ENCODE peak calls at places on chromosome 16, in seven cellular contexts. S, G, F, D, O, I and A are unnamed samples.

GRCh38 chr16:51035711-51036110 is 115.4 kb downstream of the SALL1 start:
- DNase-seq in S (no peak), G (no peak), F (no peak), D (peak), O (no peak), I (no peak), A (no peak)

GRCh38 chr16:22645868-22646267 is 135.2 kb downstream of the NPIPB5 start:
- DNase-seq in S (no peak), G (no peak), F (no peak), D (no peak), O (no peak), I (no peak), A (no peak)

GRCh38 chr16:85429776-85430522 is 183.2 kb upstream of the GSE1 start:
- DNase-seq in S (no peak), G (no peak), F (no peak), D (no peak), O (no peak), I (no peak), A (no peak)

GRCh38 chr16:88634994-88635670 is 3.2 kb upstream of the IL17C start:
- DNase-seq in S (no peak), G (no peak), F (no peak), D (no peak), O (no peak), I (peak), A (no peak)

GRCh38 chr16:53651357-53651756 is 52.3 kb downstream of the RPGRIP1L start:
- DNase-seq in S (peak), G (peak), F (no peak), D (no peak), O (no peak), I (no peak), A (no peak)

GRCh38 chr16:69651217-69651616 is 75.1 kb downstream of the NQO1 start:
- DNase-seq in S (no peak), G (no peak), F (no peak), D (no peak), O (no peak), I (no peak), A (no peak)

GRCh38 chr16:8595783-8596182 is 5.5 kb upstream of the TMEM114 start:
- DNase-seq in S (no peak), G (no peak), F (no peak), D (no peak), O (no peak), I (no peak), A (no peak)

GRCh38 chr16:27332105-27332504 is 18.3 kb downstream of the IL4R start:
- DNase-seq in S (no peak), G (no peak), F (no peak), D (no peak), O (no peak), I (no peak), A (no peak)

GRCh38 chr16:80189481-80190163 is 351.2 kb upstream of the DYNLRB2 start:
- DNase-seq in S (no peak), G (no peak), F (no peak), D (no peak), O (no peak), I (no peak), A (no peak)
- TF ChIP-seq CTCF in S (no peak), G (no peak), F (no peak), D (no peak), O (no peak), I (no peak), A (no peak)

DNA sequence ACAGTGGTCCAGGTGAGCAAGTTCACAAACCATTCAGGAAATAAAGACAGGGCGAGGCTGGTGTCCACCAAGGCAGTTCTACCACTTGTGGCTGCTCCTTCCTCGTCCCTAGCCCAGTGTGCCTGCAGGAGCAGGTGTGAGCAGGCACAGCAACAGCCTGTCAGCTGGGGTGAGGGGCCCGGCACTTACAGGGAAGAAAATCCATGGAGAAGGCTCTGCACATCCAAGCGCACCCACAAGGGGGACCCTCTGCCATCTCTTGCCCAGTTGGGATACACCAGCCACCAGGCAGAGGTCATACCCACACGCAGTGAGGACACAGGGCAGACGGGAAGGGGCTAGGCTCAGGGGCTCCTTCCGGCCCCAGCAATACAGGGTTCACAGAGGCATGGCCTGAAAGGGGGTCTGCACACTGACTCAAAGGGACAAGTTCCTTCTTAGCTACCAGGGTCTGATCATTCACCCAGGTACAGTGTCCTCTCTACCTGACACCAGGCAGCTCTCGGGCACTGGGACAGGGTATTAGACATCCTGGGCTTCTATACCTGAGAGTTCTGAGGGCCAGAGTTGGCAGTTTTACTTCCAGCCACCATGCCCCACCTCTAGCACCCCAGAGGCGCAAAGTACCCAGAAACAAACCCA is 27.0 kb downstream of the CDIP1 start:
- DNase-seq in S (peak), G (peak), F (no peak), D (no peak), O (no peak), I (peak), A (peak)
- TF ChIP-seq CTCF in S (peak), G (peak), F (peak), D (no peak), O (peak), I (peak), A (peak)

DNA sequence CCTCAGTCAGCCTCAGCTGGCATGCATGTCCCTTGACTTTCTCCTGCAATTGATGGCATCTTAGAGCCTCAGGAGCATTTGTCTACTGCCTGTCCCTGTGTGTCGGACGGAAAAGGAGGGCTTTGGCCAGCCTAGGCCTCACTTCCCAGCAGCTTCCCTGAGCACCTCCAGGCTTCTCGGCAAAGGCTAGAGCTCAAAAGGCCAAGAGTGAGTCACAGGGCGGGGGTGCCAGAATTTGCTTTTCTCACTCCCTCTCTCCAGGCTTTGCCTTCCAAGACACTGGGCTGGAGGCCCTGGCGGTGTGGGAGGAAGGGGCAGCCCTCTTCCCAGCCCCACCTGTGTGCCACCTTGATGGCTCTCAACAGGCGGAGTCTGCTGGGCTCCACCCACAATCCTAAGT is 107.3 kb upstream of the MAF start:
- DNase-seq in S (no peak), G (no peak), F (no peak), D (peak), O (peak), I (peak), A (peak)
- TF ChIP-seq CTCF in S (no peak), G (no peak), F (no peak), D (no peak), O (no peak), I (no peak), A (no peak)

GRCh38 chr16:63530208-63530607 is 1494.0 kb upstream of the CDH8 start:
- DNase-seq in S (peak), G (peak), F (no peak), D (no peak), O (no peak), I (no peak), A (no peak)
- TF ChIP-seq CTCF in S (peak), G (peak), F (no peak), D (no peak), O (no peak), I (peak), A (no peak)

GRCh38 chr16:660459-661183 is 7.3 kb upstream of the RHOT2 start:
- DNase-seq in S (peak), G (peak), F (peak), D (peak), O (peak), I (peak), A (peak)

GRCh38 chr16:660132-660458 is 7.8 kb upstream of the RHOT2 start:
- DNase-seq in S (no peak), G (no peak), F (no peak), D (no peak), O (no peak), I (no peak), A (no peak)

GRCh38 chr16:662597-662996 is 5.3 kb upstream of the RHOT2 start:
- DNase-seq in S (no peak), G (no peak), F (no peak), D (no peak), O (no peak), I (no peak), A (no peak)

GRCh38 chr16:662095-662494 is 5.8 kb upstream of the RHOT2 start:
- DNase-seq in S (no peak), G (no peak), F (no peak), D (no peak), O (no peak), I (no peak), A (no peak)

DNA sequence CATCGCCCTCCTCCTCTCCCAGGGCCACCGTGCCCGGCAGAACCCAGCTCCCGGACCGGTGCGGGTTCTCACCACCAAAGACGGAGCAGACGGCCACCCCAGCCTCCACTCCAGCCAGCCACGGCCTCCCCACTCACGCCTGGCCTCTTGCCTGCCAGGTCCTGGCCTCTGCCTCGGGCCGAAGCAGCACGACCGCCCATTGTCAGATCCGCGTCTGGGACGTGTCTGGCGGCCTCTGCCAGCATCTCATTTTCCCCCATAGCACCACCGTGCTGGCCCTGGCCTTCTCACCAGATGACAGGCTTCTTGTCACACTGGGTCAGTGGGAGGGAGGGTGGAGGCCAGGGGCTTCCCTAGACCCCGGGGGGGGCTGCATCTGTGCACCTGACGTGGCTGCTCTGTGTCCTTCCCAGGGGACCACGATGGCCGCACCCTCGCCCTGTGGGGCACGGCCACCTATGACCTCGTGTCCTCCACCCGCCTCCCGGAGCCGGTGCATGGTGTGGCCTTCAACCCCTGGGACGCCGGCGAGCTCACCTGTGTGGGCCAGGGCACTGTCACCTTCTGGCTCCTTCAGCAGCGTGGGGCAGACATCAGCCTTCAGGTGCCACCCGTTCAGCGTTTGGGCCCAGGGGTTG is 6.6 kb upstream of the RHOT2 start:
- DNase-seq in S (no peak), G (no peak), F (no peak), D (no peak), O (no peak), I (no peak), A (no peak)
- TF ChIP-seq CTCF in S (no peak), G (no peak), F (no peak), D (no peak), O (no peak), I (no peak), A (no peak)

GRCh38 chr16:2296662-2297505 is 29.0 kb upstream of the RNPS1 start:
- DNase-seq in S (peak), G (peak), F (no peak), D (no peak), O (no peak), I (no peak), A (no peak)
- TF ChIP-seq CTCF in S (peak), G (peak), F (peak), D (no peak), O (peak), I (peak), A (peak)

DNA sequence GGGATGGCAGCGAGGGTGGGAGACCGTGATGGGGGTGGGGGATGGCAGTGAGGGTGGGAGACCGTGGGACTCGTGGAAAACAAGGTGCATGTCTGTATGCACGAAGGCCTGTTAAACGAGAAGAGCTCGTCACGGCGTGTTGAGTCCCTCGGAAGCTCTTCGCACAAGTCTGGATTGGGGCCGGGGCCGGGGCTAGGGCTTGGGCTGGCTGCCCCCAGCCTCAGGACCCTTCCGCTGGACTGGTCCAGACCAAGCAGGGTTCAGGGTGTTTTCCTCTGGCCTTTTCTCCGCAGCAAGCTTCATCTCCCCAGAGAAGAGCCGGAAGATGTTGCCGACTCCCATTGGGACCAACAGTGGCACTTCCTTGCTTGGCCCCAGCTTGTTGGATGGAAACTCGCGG is 7.7 kb upstream of the JPT2 start:
- DNase-seq in S (no peak), G (no peak), F (no peak), D (no peak), O (no peak), I (no peak), A (no peak)
- TF ChIP-seq CTCF in S (no peak), G (no peak), F (no peak), D (no peak), O (no peak), I (no peak), A (no peak)

DNA sequence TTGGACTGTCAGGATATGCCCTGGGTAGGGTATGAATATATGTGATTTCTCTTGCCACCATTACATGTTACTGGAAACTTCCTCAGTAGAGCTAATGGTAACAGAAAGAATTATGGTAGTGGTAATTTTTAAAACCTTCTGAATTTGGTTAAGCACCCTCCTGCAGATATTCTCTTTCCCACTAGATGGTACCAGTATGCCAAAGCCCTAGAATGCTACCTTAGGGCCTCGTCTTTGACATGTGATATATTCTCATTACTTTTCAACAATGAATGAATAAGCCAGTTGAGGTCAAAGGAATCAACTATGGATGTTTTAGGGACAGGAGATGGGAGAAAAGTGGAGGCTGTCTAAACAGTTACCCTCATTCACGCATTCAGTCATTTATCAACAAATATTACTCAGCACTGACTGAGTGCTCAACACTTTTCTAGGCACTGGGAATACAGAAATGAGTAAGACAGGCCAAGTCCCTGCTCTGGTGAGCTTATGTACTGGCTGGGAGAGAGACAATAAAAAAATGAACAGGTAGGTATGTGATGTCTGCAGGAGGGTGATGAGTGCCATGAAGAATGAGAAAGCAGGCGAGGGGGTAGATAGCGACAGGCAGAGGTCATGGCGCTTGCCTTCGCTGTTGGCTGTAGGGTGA is 14.7 kb downstream of the CDH13 start:
- DNase-seq in S (no peak), G (no peak), F (no peak), D (no peak), O (no peak), I (no peak), A (no peak)
- TF ChIP-seq CTCF in S (no peak), G (peak), F (peak), D (no peak), O (peak), I (peak), A (peak)

DNA sequence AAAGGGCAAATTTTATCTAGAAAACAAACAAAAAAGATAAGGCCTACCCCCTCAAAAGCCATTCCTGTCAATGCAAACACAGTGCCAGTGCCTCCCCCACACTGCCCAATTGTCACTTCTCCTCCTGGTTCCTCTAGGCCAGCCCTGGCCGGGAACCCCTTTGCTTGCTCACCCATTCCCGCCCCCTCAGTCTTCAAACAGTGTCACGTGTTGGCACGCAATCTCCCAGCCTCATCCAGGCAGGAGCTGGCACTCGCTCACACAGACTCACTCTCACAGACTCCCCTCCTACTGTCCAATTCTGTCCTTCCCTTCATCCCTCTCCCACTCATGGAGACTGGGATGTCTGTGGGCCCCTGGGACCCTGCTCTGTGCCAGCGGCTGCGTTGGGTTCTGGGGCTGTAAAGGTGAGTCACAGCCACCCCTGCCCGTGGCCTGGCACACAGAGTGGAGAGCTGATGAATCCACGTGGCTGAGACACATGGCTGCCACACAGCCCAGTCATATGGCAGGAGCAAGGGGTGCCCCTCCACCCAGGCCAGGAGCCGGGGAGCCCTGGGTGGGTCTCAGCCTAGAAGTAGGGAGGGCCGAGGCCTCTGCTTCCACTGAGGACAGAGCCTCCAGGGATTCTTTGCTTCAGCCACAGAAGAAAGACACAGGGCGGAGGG is 54.8 kb downstream of the VAC14 start:
- DNase-seq in S (no peak), G (no peak), F (peak), D (peak), O (peak), I (no peak), A (no peak)
- TF ChIP-seq CTCF in S (no peak), G (no peak), F (no peak), D (no peak), O (no peak), I (no peak), A (no peak)

GRCh38 chr16:78098087-78098486 is 1.4 kb upstream of the WWOX start:
- DNase-seq in S (no peak), G (no peak), F (no peak), D (no peak), O (no peak), I (no peak), A (no peak)

GRCh38 chr16:78097522-78097921 is 1.9 kb upstream of the WWOX start:
- DNase-seq in S (no peak), G (no peak), F (no peak), D (no peak), O (no peak), I (no peak), A (no peak)

GRCh38 chr16:78098544-78099371 is 696 bp upstream of the WWOX start:
- DNase-seq in S (no peak), G (no peak), F (no peak), D (no peak), O (no peak), I (no peak), A (no peak)

GRCh38 chr16:78100162-78100467 is 661 bp downstream of the WWOX start:
- DNase-seq in S (no peak), G (no peak), F (no peak), D (no peak), O (no peak), I (no peak), A (no peak)

GRCh38 chr16:78099372-78100161 is at the start of gene WWOX:
- DNase-seq in S (peak), G (peak), F (peak), D (peak), O (peak), I (peak), A (peak)
- TF ChIP-seq CTCF in S (peak), G (peak), F (peak), D (peak), O (peak), I (peak), A (peak)